ENCODE peak calls at places on chromosomes 5 and 9, in five cellular contexts. O is left colon; Q is T1000; X is stimulated activated CD8-positive, alpha-beta memory T cell treated with anti-CD3 and anti-CD28 coated beads, Interleukin-12 subunit alpha, Interleukin-12 subunit beta, amount 100 ng/mL, for 1 hour; P is HT1080. G is an unnamed sample.

GRCh38 chr9:113978954-113979712 is 99.0 kb downstream of the AMBP start:
- DNase-seq in Q (no peak), P (no peak), O (no peak), X (no peak), G (peak; percentile 15)

GRCh38 chr9:76472925-76473324 is 13.9 kb downstream of the GCNT1 start:
- DNase-seq in P (peak; percentile 5), O (peak; percentile 44), X (no peak), Q (no peak), G (no peak)

GRCh38 chr5:139104577-139105271 is 93.4 kb downstream of the SIL1 start:
- DNase-seq in X (no peak), O (peak; percentile 18), Q (no peak), P (peak; percentile 13), G (peak; percentile 23)

GRCh38 chr9:86516564-86516963 is 162.4 kb upstream of the TUT7 start:
- DNase-seq in P (no peak), Q (no peak), O (no peak), X (no peak), G (no peak)

GRCh38 chr9:130523921-130524320 is 55.5 kb upstream of the FUBP3 start:
- DNase-seq in X (no peak), Q (no peak), O (no peak), P (no peak), G (no peak)

GRCh38 chr9:119412399-119412798 is 43.2 kb upstream of the BRINP1 start:
- DNase-seq in Q (no peak), X (no peak), O (no peak), P (no peak), G (no peak)

GRCh38 chr5:91177639-91178038 is 205.5 kb downstream of the ARRDC3 start:
- DNase-seq in Q (no peak), O (no peak), X (no peak), P (no peak), G (no peak)

GRCh38 chr9:16710888-16711287 is 159.6 kb downstream of the BNC2 start:
- DNase-seq in O (no peak), P (no peak), X (no peak), Q (no peak), G (no peak)

GRCh38 chr5:181188700-181189362 is 16.2 kb downstream of the TRIM7 start:
- DNase-seq in Q (no peak), O (peak; percentile 71), P (peak; percentile 81), X (peak; percentile 77), G (no peak)

GRCh38 chr9:128262687-128263086 is 13.1 kb downstream of the GOLGA2 start:
- DNase-seq in O (no peak), P (no peak), X (no peak), Q (no peak), G (no peak)

GRCh38 chr9:127873886-127874285 is 3.6 kb downstream of the AK1 start:
- DNase-seq in Q (no peak), P (no peak), O (peak; percentile 64), X (no peak), G (no peak)

GRCh38 chr5:65926893-65927292 is 518 bp downstream of the ERBIN start:
- DNase-seq in O (no peak), P (no peak), Q (no peak), X (no peak), G (no peak)

GRCh38 chr9:85897853-85898252 is 43.1 kb upstream of the NAA35 start:
- DNase-seq in P (peak; percentile 7), O (no peak), Q (no peak), X (no peak), G (no peak)

GRCh38 chr5:15020731-15021130 is 149.2 kb upstream of the ANKH start:
- DNase-seq in X (no peak), P (no peak), Q (no peak), O (no peak), G (no peak)

GRCh38 chr5:94021246-94021645 is 279.8 kb upstream of the POU5F2 start:
- DNase-seq in X (no peak), Q (no peak), P (peak; percentile 97), O (no peak), G (no peak)

GRCh38 chr9:92480332-92480771 is 2.0 kb downstream of the ASPN start:
- DNase-seq in Q (no peak), O (no peak), X (no peak), P (no peak), G (no peak)

GRCh38 chr5:154513669-154514084 is 35.6 kb upstream of the HAND1 start:
- DNase-seq in X (no peak), Q (no peak), P (peak; percentile 5), O (no peak), G (no peak)

GRCh38 chr9:112878752-112879151 is 11.9 kb downstream of the SLC46A2 start:
- DNase-seq in X (no peak), Q (no peak), O (no peak), P (no peak), G (no peak)

GRCh38 chr5:6489786-6490185 is 41.1 kb downstream of the UBE2QL1 start:
- DNase-seq in P (no peak), X (no peak), O (no peak), Q (no peak), G (no peak)

GRCh38 chr5:5005351-5005750 is 134.8 kb upstream of the ADAMTS16 start:
- DNase-seq in O (no peak), Q (no peak), P (no peak), X (no peak), G (no peak)

GRCh38 chr9:69376651-69377050 is 51.6 kb downstream of the ENTREP1 start:
- DNase-seq in O (no peak), P (peak; percentile 85), X (no peak), Q (peak; percentile 49), G (peak; percentile 82)

GRCh38 chr9:2600307-2600706 is 21.3 kb upstream of the VLDLR start:
- DNase-seq in O (no peak), X (no peak), P (no peak), Q (no peak), G (no peak)

GRCh38 chr5:118354806-118355205 is 633.5 kb downstream of the DTWD2 start:
- DNase-seq in X (no peak), O (no peak), P (no peak), Q (no peak), G (no peak)

GRCh38 chr5:172972557-172972956 is 11.0 kb upstream of the ATP6V0E1 start:
- DNase-seq in X (no peak), P (no peak), O (no peak), Q (no peak), G (no peak)